ENCODE peak calls at places on chromosome 1, in ten cellular contexts. G, D, R, T, P, V, Y, S, O and A are unnamed samples.

GRCh38 chr1:6599141-6599975 is 3.3 kb downstream of the KLHL21 start:
- DNase-seq in T (no peak), P (peak), G (no peak), V (peak), R (no peak), Y (peak), D (no peak), S (no peak), O (no peak), A (no peak)

GRCh38 chr1:2128189-2128901 is 66.2 kb downstream of the FAAP20 start:
- DNase-seq in D (no peak), T (no peak), Y (no peak), R (no peak), O (no peak), P (no peak), G (no peak), S (no peak), V (no peak), A (no peak)

GRCh38 chr1:41294213-41294612 is 52.1 kb upstream of the SCMH1 start:
- DNase-seq in Y (no peak), G (peak), D (no peak), V (no peak), T (no peak), R (no peak), S (no peak), P (no peak), O (no peak), A (no peak)

GRCh38 chr1:235791532-235792060 is 75.1 kb downstream of the LYST start:
- DNase-seq in P (no peak), S (no peak), D (no peak), Y (no peak), O (no peak), T (no peak), G (no peak), V (no peak), R (no peak), A (no peak)

GRCh38 chr1:167500283-167500860 is 18.0 kb downstream of the CD247 start:
- DNase-seq in O (no peak), R (no peak), V (peak), T (no peak), D (no peak), G (no peak), S (no peak), P (no peak), Y (no peak), A (no peak)

GRCh38 chr1:25773441-25774125 is 26.4 kb upstream of the SELENON start:
- DNase-seq in S (no peak), G (peak), D (peak), V (no peak), P (no peak), Y (no peak), R (no peak), T (no peak), O (no peak), A (no peak)

GRCh38 chr1:223142795-223143759 is at the start of gene TLR5:
- DNase-seq in G (peak), V (peak), Y (peak), O (peak), D (peak), T (peak), P (peak), S (no peak), R (peak), A (peak)

GRCh38 chr1:38806090-38806489 is 53.5 kb downstream of the RRAGC start:
- DNase-seq in P (no peak), R (no peak), Y (no peak), G (no peak), D (no peak), T (no peak), V (no peak), O (no peak), S (no peak), A (no peak)

GRCh38 chr1:61477301-61477700 is 247.6 kb downstream of the TM2D1 start:
- DNase-seq in O (no peak), S (no peak), G (no peak), D (no peak), R (no peak), V (no peak), Y (no peak), P (no peak), T (no peak), A (no peak)

GRCh38 chr1:27994060-27994459 is 34.3 kb downstream of the XKR8 start:
- DNase-seq in G (no peak), V (no peak), D (no peak), Y (no peak), P (no peak), R (no peak), O (no peak), S (no peak), T (no peak), A (no peak)

GRCh38 chr1:33372162-33372561 is 51.3 kb upstream of the A3GALT2 start:
- DNase-seq in D (no peak), G (no peak), R (no peak), T (no peak), O (no peak), S (no peak), Y (no peak), V (no peak), P (no peak), A (no peak)

GRCh38 chr1:168138134-168138533 is 1.4 kb upstream of the GPR161 start:
- DNase-seq in G (no peak), D (no peak), P (no peak), T (no peak), O (no peak), S (no peak), Y (peak), R (no peak), V (no peak), A (no peak)

GRCh38 chr1:74964508-74964907 is 169.7 kb upstream of the LHX8 start:
- DNase-seq in G (no peak), T (no peak), Y (peak), V (no peak), P (no peak), R (peak), S (no peak), D (no peak), O (no peak), A (no peak)

GRCh38 chr1:216847385-216848036 is 124.3 kb upstream of the ESRRG start:
- DNase-seq in T (no peak), G (no peak), Y (peak), V (no peak), O (no peak), S (no peak), D (no peak), R (no peak), P (no peak), A (peak)

GRCh38 chr1:201702936-201703335 is 126.0 kb upstream of the IPO9 start:
- DNase-seq in G (no peak), T (no peak), R (no peak), Y (no peak), P (no peak), D (no peak), S (no peak), V (no peak), O (no peak), A (no peak)

GRCh38 chr1:67019600-67020136 is 34.3 kb downstream of the SLC35D1 start:
- DNase-seq in P (no peak), D (no peak), T (no peak), Y (peak), R (no peak), G (no peak), V (no peak), O (peak), S (no peak), A (no peak)

GRCh38 chr1:161175771-161176453 is 1.4 kb downstream of the B4GALT3 start:
- DNase-seq in P (no peak), S (no peak), D (no peak), T (no peak), Y (no peak), G (no peak), R (no peak), V (peak), O (no peak), A (no peak)

GRCh38 chr1:8031176-8031785 is 5.2 kb upstream of the ERRFI1 start:
- DNase-seq in S (no peak), P (no peak), R (no peak), D (no peak), O (no peak), T (no peak), G (no peak), Y (no peak), V (peak), A (no peak)

GRCh38 chr1:235297579-235297978 is 30.4 kb downstream of the ARID4B start:
- DNase-seq in R (no peak), D (no peak), S (no peak), T (no peak), V (no peak), G (no peak), O (no peak), P (no peak), Y (peak), A (no peak)

GRCh38 chr1:64572222-64572900 is 102.4 kb downstream of the CACHD1 start:
- DNase-seq in T (no peak), V (no peak), O (no peak), Y (peak), D (no peak), G (no peak), R (no peak), P (no peak), S (no peak), A (no peak)

GRCh38 chr1:101250656-101251272 is 13.9 kb downstream of the S1PR1 start:
- DNase-seq in V (no peak), O (no peak), D (no peak), R (no peak), P (no peak), Y (no peak), G (no peak), T (no peak), S (no peak), A (no peak)

GRCh38 chr1:64909021-64909420 is 57.3 kb downstream of the JAK1 start:
- DNase-seq in V (no peak), R (no peak), P (peak), G (no peak), Y (no peak), T (no peak), O (no peak), D (no peak), S (no peak), A (no peak)

GRCh38 chr1:30700528-30701265 is 22.7 kb downstream of the MATN1 start:
- DNase-seq in D (no peak), S (no peak), T (no peak), R (peak), P (peak), G (no peak), Y (peak), V (no peak), O (peak), A (no peak)

GRCh38 chr1:203002951-203003350 is 4.2 kb upstream of the TMEM183A start:
- DNase-seq in O (no peak), S (no peak), P (no peak), G (no peak), R (no peak), Y (no peak), T (no peak), V (no peak), D (no peak), A (no peak)

GRCh38 chr1:219993554-219994433 is 52.5 kb downstream of the EPRS1 start:
- DNase-seq in T (no peak), D (no peak), G (no peak), V (no peak), R (no peak), O (no peak), P (no peak), S (no peak), Y (no peak), A (no peak)

GRCh38 chr1:59122527-59122926 is 174.4 kb upstream of the FGGY start:
- DNase-seq in O (no peak), D (no peak), P (no peak), R (no peak), V (no peak), G (no peak), Y (no peak), S (no peak), T (no peak), A (no peak)

GRCh38 chr1:25343872-25344271 is 5.7 kb downstream of the TMEM50A start:
- DNase-seq in G (no peak), P (no peak), V (no peak), O (peak), T (no peak), S (no peak), Y (peak), R (no peak), D (no peak), A (no peak)

DNA sequence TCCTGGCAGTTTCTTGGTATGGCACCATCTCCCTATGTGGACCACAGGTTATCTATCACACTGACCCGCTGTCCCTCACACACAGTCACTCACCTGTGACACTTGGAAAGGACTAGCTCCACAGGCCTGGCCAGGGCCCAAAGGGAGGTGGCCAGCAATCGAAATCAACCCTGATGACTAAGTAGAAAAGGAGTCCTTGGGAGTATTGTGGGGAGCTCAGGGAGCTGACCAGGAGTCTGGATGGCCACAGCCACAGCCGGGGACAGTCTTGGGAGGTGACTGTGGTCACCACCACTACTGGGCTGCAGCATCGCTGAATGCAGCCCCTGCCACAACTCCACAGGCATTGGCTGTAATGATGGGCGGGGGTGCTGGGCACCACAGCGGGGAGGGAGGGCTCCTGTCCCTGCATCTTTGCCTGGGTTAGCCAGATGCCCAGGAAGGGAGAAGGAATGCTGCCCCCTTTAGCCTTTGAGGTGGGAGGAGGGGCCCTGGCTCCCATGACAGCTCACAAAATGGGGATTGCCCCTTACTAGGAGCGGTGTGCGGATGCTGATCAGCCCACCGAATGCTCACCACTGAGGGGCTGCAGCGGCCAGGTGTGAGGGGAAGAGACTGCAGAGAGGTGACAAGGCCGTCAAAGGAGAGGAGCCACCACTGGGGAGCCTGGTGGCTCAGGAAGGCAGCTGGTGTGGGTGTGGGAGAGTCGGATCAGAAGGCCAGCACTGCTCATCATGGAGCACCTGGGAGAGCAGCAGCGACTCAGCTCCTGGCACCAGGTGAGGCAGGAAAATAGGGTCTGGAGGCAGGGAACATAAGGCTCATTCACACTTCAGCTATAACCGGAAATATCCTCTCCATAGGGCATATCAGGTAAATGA is 61.3 kb downstream of the H3-3A start:
- DNase-seq in R (no peak), P (no peak), S (no peak), O (no peak), Y (peak), D (no peak), T (no peak), G (no peak), V (no peak), A (no peak)
- H3K27ac ChIP-seq in R (peak), P (no peak), S (no peak), O (no peak), Y (peak), D (peak), T (no peak), G (peak), V (peak), A (peak)

GRCh38 chr1:245091171-245091621 is 63.6 kb upstream of the KIF26B start:
- DNase-seq in Y (no peak), V (no peak), O (peak), P (no peak), S (no peak), R (no peak), T (no peak), D (no peak), G (no peak), A (no peak)
- H3K27ac ChIP-seq in Y (peak), V (no peak), O (peak), P (no peak), S (no peak), R (no peak), T (no peak), D (peak), G (no peak), A (peak)

GRCh38 chr1:193326296-193326695 is 139.9 kb upstream of the B3GALT2 start:
- DNase-seq in S (no peak), O (no peak), D (no peak), R (no peak), P (no peak), Y (no peak), T (no peak), G (no peak), V (no peak), A (no peak)

GRCh38 chr1:193321242-193321842 is 134.9 kb upstream of the B3GALT2 start:
- DNase-seq in T (no peak), G (no peak), D (no peak), V (no peak), P (no peak), S (no peak), O (peak), Y (no peak), R (no peak), A (no peak)

GRCh38 chr1:193325042-193325441 is 138.6 kb upstream of the B3GALT2 start:
- DNase-seq in V (no peak), G (no peak), T (no peak), D (no peak), Y (peak), R (no peak), S (no peak), P (no peak), O (no peak), A (no peak)

GRCh38 chr1:193322218-193322617 is 135.8 kb upstream of the B3GALT2 start:
- DNase-seq in R (no peak), V (no peak), O (peak), P (no peak), S (no peak), Y (peak), D (no peak), T (no peak), G (no peak), A (no peak)

GRCh38 chr1:193325771-193326170 is 139.4 kb upstream of the B3GALT2 start:
- DNase-seq in P (no peak), Y (peak), V (no peak), D (no peak), R (no peak), G (no peak), T (no peak), S (no peak), O (no peak), A (no peak)
- H3K27ac ChIP-seq in P (no peak), Y (no peak), V (no peak), D (no peak), R (no peak), G (no peak), T (no peak), S (no peak), O (no peak), A (peak)

GRCh38 chr1:20477355-20478071 is 8.5 kb downstream of the CAMK2N1 start:
- DNase-seq in V (no peak), O (no peak), P (peak), Y (no peak), R (no peak), D (no peak), S (no peak), G (no peak), T (no peak), A (no peak)
- H3K27ac ChIP-seq in V (no peak), O (no peak), P (no peak), Y (no peak), R (no peak), D (peak), S (no peak), G (peak), T (no peak), A (no peak)

DNA sequence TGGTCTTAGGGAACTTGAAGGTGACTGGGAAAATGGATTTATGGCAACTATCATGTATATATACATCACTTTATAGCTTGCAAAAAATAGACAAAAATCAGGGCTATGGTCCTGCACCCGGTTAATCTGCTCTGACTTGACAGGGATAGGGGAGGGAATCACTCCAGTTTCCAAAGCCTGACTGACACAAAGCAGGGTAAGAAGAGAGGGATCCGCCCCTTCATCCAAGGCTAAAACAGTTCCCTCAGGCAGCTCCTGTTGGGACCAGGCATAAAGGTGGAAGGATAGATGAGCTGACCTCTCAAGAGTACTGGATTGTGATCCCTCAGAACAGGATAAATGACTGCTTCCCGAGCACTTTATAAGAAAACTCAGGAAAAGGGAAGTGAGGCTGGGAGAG is 1.4 kb downstream of the PBXIP1 start:
- DNase-seq in S (no peak), R (no peak), V (no peak), T (no peak), P (no peak), O (no peak), D (no peak), Y (no peak), G (no peak), A (no peak)
- H3K27ac ChIP-seq in S (no peak), R (peak), V (peak), T (peak), P (no peak), O (no peak), D (no peak), Y (no peak), G (peak), A (no peak)

GRCh38 chr1:110617589-110617988 is 11.4 kb upstream of the KCNA2 start:
- DNase-seq in O (no peak), R (no peak), S (no peak), P (no peak), V (no peak), D (no peak), G (no peak), Y (no peak), T (no peak), A (no peak)
- H3K27ac ChIP-seq in O (no peak), R (no peak), S (no peak), P (no peak), V (no peak), D (no peak), G (no peak), Y (no peak), T (no peak), A (no peak)